ENCODE peak calls at places on chromosomes 6 and 20, in nine cellular contexts. O, I, E, N, F, L, X, H and Z are unnamed samples. For H3K4me1 and H3K9me3, the result is how much of the 10 kb centered on the place peaks cover.

GRCh38 chr6:22784611-22785010 is 215.2 kb downstream of the HDGFL1 start:
- DNase-seq in H (no peak), O (no peak), I (no peak), E (peak), X (no peak), F (no peak), N (no peak), L (no peak), Z (no peak)

GRCh38 chr6:21467091-21467490 is 126.5 kb upstream of the SOX4 start:
- DNase-seq in O (no peak), E (no peak), L (no peak), X (no peak), N (no peak), F (no peak), I (no peak), H (no peak), Z (no peak)

GRCh38 chr20:54172856-54173652 is 732 bp downstream of the CYP24A1 start:
- DNase-seq in O (no peak), F (peak), X (no peak), H (no peak), L (no peak), E (peak), I (peak), N (no peak), Z (no peak)

GRCh38 chr6:132114201-132114860 is 163.2 kb upstream of the CCN2 start:
- DNase-seq in E (peak), I (no peak), N (no peak), O (no peak), H (no peak), L (no peak), X (no peak), F (no peak), Z (no peak)

GRCh38 chr20:11544029-11544678 is 373.5 kb upstream of the BTBD3 start:
- DNase-seq in H (peak), I (no peak), E (peak), F (peak), N (peak), X (no peak), O (no peak), L (no peak), Z (no peak)

GRCh38 chr6:169830876-169831275 is 79.5 kb downstream of the ERMARD start:
- DNase-seq in N (no peak), X (no peak), H (no peak), O (no peak), I (no peak), L (no peak), E (no peak), F (no peak), Z (no peak)

GRCh38 chr6:139925894-139926641 is 551.6 kb upstream of the CITED2 start:
- DNase-seq in H (no peak), X (no peak), O (peak), L (peak), E (peak), F (no peak), N (no peak), I (no peak), Z (no peak)

GRCh38 chr6:38443750-38444149 is 196.0 kb downstream of the BTBD9 start:
- DNase-seq in F (no peak), O (no peak), N (no peak), E (no peak), X (no peak), L (no peak), I (no peak), H (no peak), Z (no peak)

GRCh38 chr6:2036084-2037023 is 209.1 kb downstream of the GMDS start:
- DNase-seq in N (no peak), L (no peak), I (no peak), F (no peak), H (no peak), X (no peak), O (no peak), E (no peak), Z (no peak)

GRCh38 chr20:43459022-43459942 is 1.6 kb downstream of the SRSF6 start:
- DNase-seq in X (no peak), F (peak), H (no peak), N (no peak), L (no peak), I (no peak), O (no peak), E (peak), Z (no peak)

GRCh38 chr6:34810936-34811632 is 19.2 kb downstream of the BLTP3A start:
- DNase-seq in X (no peak), H (no peak), N (no peak), I (no peak), O (no peak), L (no peak), E (no peak), F (no peak), Z (no peak)

GRCh38 chr6:163554663-163555062 is 140.1 kb downstream of the QKI start:
- DNase-seq in F (no peak), H (no peak), X (peak), N (no peak), E (peak), I (peak), O (no peak), L (peak), Z (peak)

GRCh38 chr6:111791415-111791814 is 81.8 kb downstream of the FYN start:
- DNase-seq in H (no peak), E (peak), O (no peak), N (no peak), I (no peak), L (no peak), X (no peak), F (no peak), Z (no peak)

GRCh38 chr6:138973481-138974140 is 14.4 kb downstream of the REPS1 start:
- DNase-seq in F (no peak), H (no peak), I (no peak), E (peak), X (no peak), L (no peak), O (no peak), N (no peak), Z (no peak)

GRCh38 chr20:37363221-37364012 is 17.5 kb downstream of the SRC start:
- DNase-seq in E (no peak), N (no peak), X (no peak), O (peak), I (no peak), F (no peak), H (no peak), L (peak), Z (no peak)

GRCh38 chr20:8583209-8584106 is 451.4 kb downstream of the PLCB1 start:
- DNase-seq in E (peak), N (no peak), F (no peak), X (no peak), L (no peak), I (no peak), H (no peak), O (no peak), Z (no peak)

GRCh38 chr20:61934716-61935530 is 130.8 kb downstream of the TAF4 start:
- DNase-seq in I (no peak), H (no peak), L (no peak), X (no peak), N (no peak), E (no peak), O (peak), F (no peak), Z (no peak)

GRCh38 chr20:25025091-25025861 is 32.7 kb downstream of the ACSS1 start:
- DNase-seq in I (no peak), X (peak), O (peak), N (no peak), E (no peak), H (no peak), L (peak), F (no peak), Z (no peak)

GRCh38 chr6:87925373-87926060 is 122.1 kb upstream of the SPACA1 start:
- DNase-seq in H (no peak), F (no peak), X (no peak), I (no peak), N (peak), L (no peak), E (no peak), O (no peak), Z (no peak)

GRCh38 chr6:118709859-118710350 is 58.5 kb upstream of the CEP85L start:
- DNase-seq in F (no peak), I (no peak), L (no peak), H (no peak), O (no peak), X (peak), N (no peak), E (peak), Z (peak)

GRCh38 chr20:53448426-53448825 is 145.2 kb downstream of the ZNF217 start:
- DNase-seq in O (no peak), X (no peak), F (no peak), L (no peak), I (no peak), N (no peak), H (no peak), E (no peak), Z (no peak)

GRCh38 chr20:37984018-37984785 is 49.1 kb downstream of the TTI1 start:
- DNase-seq in N (no peak), L (peak), H (peak), X (no peak), O (no peak), E (no peak), F (no peak), I (no peak), Z (no peak)

GRCh38 chr6:82570083-82570482 is 206.5 kb downstream of the TPBG start:
- DNase-seq in O (no peak), X (no peak), F (no peak), H (no peak), L (no peak), E (no peak), I (no peak), N (no peak), Z (no peak)

GRCh38 chr20:17822039-17822438 is 122.3 kb downstream of the BANF2 start:
- DNase-seq in H (no peak), L (no peak), F (no peak), O (no peak), I (no peak), E (peak), X (peak), N (no peak), Z (no peak)

GRCh38 chr20:60306516-60306915 is 348.3 kb downstream of the CDH26 start:
- DNase-seq in O (no peak), E (no peak), L (no peak), X (no peak), N (no peak), I (no peak), H (no peak), F (no peak), Z (no peak)

GRCh38 chr6:35804996-35805736 is at the start of gene LHFPL5:
- DNase-seq in O (no peak), I (peak), X (peak), N (no peak), H (peak), F (peak), E (peak), L (peak), Z (no peak)

DNA sequence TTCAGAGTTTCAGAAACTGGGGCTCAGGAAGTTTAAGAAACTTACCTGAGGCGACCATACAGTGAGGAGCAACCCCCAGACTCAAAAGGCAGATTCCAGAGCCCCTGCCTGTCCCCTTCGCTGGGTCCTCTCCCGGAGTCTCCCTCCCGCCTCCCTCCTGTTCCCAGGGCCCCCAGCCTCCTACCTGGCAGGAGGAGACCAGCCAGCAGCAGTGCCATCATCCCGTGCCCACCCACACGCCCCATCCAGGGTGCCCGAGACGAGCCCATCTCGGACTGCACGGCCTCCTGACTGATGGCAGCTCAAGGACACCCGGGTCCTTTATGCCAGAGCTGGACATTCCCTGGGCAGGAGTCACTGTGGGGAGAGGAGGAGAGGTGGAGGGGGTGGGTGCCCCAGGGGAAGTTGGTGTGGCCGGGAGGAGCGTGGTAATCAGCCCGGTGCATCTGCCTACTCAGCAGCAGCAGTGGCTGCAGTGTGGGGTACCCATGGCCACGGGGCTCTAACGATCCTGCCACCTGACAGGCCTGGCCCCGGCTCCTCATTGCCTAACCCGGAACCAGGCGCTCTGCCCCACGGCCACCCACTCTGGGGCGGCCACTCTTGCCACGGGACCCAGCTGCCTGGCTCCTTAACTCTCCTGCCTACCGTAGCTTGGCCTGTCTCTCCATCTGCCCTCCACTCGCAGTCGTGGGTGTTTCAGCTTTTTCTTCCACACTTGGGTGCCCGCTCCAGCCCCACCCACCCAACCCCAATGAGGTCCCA is at the start of gene CDSN:
- DNase-seq in O (no peak), E (no peak), N (no peak), I (no peak), L (no peak), F (no peak), H (no peak), X (no peak), Z (no peak)
- H3K27ac ChIP-seq in O (no peak), E (no peak), N (no peak), I (no peak), L (no peak), F (no peak), H (no peak), X (no peak), Z (no peak)

GRCh38 chr20:47727909-47728361 is 57.3 kb downstream of the SULF2 start:
- DNase-seq in E (no peak), X (no peak), O (no peak), I (no peak), H (no peak), L (no peak), N (no peak), F (no peak), Z (no peak)

GRCh38 chr20:47727170-47727880 is 58.0 kb downstream of the SULF2 start:
- DNase-seq in I (no peak), E (no peak), N (peak), X (peak), O (peak), H (peak), L (peak), F (no peak), Z (peak)

GRCh38 chr20:47725248-47725973 is 59.9 kb downstream of the SULF2 start:
- DNase-seq in I (peak), O (peak), N (no peak), X (peak), F (peak), L (peak), E (peak), H (peak), Z (peak)

GRCh38 chr20:47724910-47725247 is 60.4 kb downstream of the SULF2 start:
- DNase-seq in L (no peak), I (no peak), E (no peak), N (no peak), H (no peak), X (no peak), F (no peak), O (no peak), Z (no peak)

GRCh38 chr20:47726632-47727031 is 58.6 kb downstream of the SULF2 start:
- DNase-seq in N (no peak), I (no peak), H (no peak), X (no peak), E (no peak), O (no peak), F (no peak), L (no peak), Z (no peak)
- H3K4me1 ChIP-seq in N (under half), I (under half), H (under half), X (under half), E (under half), O (under half), F (under half), L (under half), Z (under half)

GRCh38 chr6:155389130-155389529 is 66.5 kb downstream of the NOX3 start:
- DNase-seq in E (no peak), H (no peak), N (no peak), X (no peak), L (no peak), F (no peak), I (no peak), O (no peak), Z (no peak)
- H3K9me3 ChIP-seq in E (under half), H (under half), N (under half), X (under half), L (under half), F (under half), I (under half), O (under half), Z (under half)

GRCh38 chr6:44228433-44228832 is 5.0 kb downstream of the SLC29A1 start:
- DNase-seq in X (no peak), I (no peak), L (peak), E (no peak), H (no peak), N (no peak), O (no peak), F (no peak), Z (no peak)
- H3K27ac ChIP-seq in X (no peak), I (no peak), L (peak), E (no peak), H (peak), N (peak), O (peak), F (no peak), Z (no peak)

GRCh38 chr6:43742931-43743632 is 26.9 kb upstream of the VEGFA start:
- DNase-seq in O (no peak), F (no peak), X (peak), N (no peak), H (no peak), E (no peak), I (peak), L (no peak), Z (no peak)

GRCh38 chr6:43740961-43741764 is 28.8 kb upstream of the VEGFA start:
- DNase-seq in N (no peak), I (peak), O (no peak), L (no peak), E (no peak), H (no peak), F (no peak), X (peak), Z (no peak)

GRCh38 chr6:43743682-43744381 is 26.2 kb upstream of the VEGFA start:
- DNase-seq in F (no peak), I (no peak), X (peak), O (no peak), E (no peak), L (no peak), H (no peak), N (no peak), Z (no peak)

GRCh38 chr6:43741829-43742228 is 28.2 kb upstream of the VEGFA start:
- DNase-seq in L (no peak), O (no peak), E (no peak), X (no peak), F (no peak), N (no peak), H (no peak), I (no peak), Z (no peak)

GRCh38 chr6:43742285-43742684 is 27.7 kb upstream of the VEGFA start:
- DNase-seq in F (no peak), L (no peak), H (no peak), O (no peak), X (peak), E (no peak), I (peak), N (no peak), Z (no peak)
- H3K4me1 ChIP-seq in F (under half), L (under half), H (under half), O (under half), X (under half), E (under half), I (under half), N (under half), Z (under half)

GRCh38 chr20:20561841-20562240 is 150.6 kb downstream of the RALGAPA2 start:
- DNase-seq in N (no peak), I (no peak), O (no peak), L (no peak), E (no peak), H (no peak), F (no peak), X (no peak), Z (no peak)
- H3K9me3 ChIP-seq in N (under half), I (under half), O (under half), L (under half), E (under half), H (under half), F (under half), X (under half), Z (under half)

GRCh38 chr20:32006841-32007786 is 3.1 kb upstream of the CCM2L start:
- DNase-seq in F (no peak), H (no peak), L (no peak), N (no peak), O (no peak), I (no peak), X (no peak), E (no peak), Z (no peak)
- H3K27ac ChIP-seq in F (no peak), H (peak), L (peak), N (peak), O (no peak), I (no peak), X (peak), E (no peak), Z (no peak)